ENCODE peak calls at places on chromosomes 7 and 10, in six cellular contexts. Y is stimulated activated CD8-positive, alpha-beta memory T cell treated with anti-CD3 and anti-CD28 coated beads, Interleukin-7, amount 100 ng/mL, for 48 hours; I is NCI-H774; H is activated CD8-positive, alpha-beta memory T cell treated with anti-CD3 and anti-CD28 coated beads for 4 hours; E is NCI-H1092; J is epithelial cell of prostate. S is an unnamed sample.

GRCh38 chr10:121070257-121070656 is 219.1 kb downstream of the WDR11 start:
- DNase-seq in Y (no peak), I (no peak), H (no peak), E (no peak), J (no peak), S (no peak)

GRCh38 chr7:111650456-111650999 is 88.2 kb upstream of the IMMP2L start:
- DNase-seq in Y (no peak), I (no peak), H (no peak), E (no peak), J (peak; percentile 40), S (peak; percentile 25)

GRCh38 chr7:63067897-63068585 is 930.6 kb upstream of the ZNF722 start:
- DNase-seq in Y (no peak), I (no peak), H (no peak), E (no peak), J (no peak), S (no peak)

GRCh38 chr10:4941540-4942330 is 21.5 kb upstream of the AKR1C1 start:
- DNase-seq in Y (no peak), I (no peak), H (no peak), E (no peak), J (no peak), S (no peak)

GRCh38 chr10:114100848-114101741 is 57.4 kb downstream of the ADRB1 start:
- DNase-seq in Y (no peak), I (no peak), H (no peak), E (no peak), J (no peak), S (peak; percentile 18)

GRCh38 chr10:118950190-118950658 is 79.3 kb upstream of the NANOS1 start:
- DNase-seq in Y (no peak), I (no peak), H (no peak), E (peak; percentile 5), J (no peak), S (peak; percentile 47)

GRCh38 chr7:18829518-18830252 is 287.8 kb downstream of the TWIST1 start:
- DNase-seq in Y (no peak), I (no peak), H (no peak), E (no peak), J (no peak), S (peak; percentile 40)

GRCh38 chr10:65753532-65753931 is 1172.3 kb upstream of the LRRTM3 start:
- DNase-seq in Y (no peak), I (no peak), H (no peak), E (no peak), J (no peak), S (peak; percentile 4)

GRCh38 chr7:54880326-54880989 is 121.4 kb upstream of the SEC61G start:
- DNase-seq in Y (no peak), I (no peak), H (no peak), E (no peak), J (no peak), S (no peak)

GRCh38 chr10:125264752-125265578 is 104.6 kb upstream of the CTBP2 start:
- DNase-seq in Y (no peak), I (no peak), H (no peak), E (no peak), J (peak; percentile 58), S (peak; percentile 95)

GRCh38 chr10:42551582-42552187 is 86.7 kb downstream of the ZNF33B start:
- DNase-seq in Y (no peak), I (no peak), H (no peak), E (no peak), J (no peak), S (peak; percentile 1)

GRCh38 chr7:144812379-144813283 is 23.2 kb downstream of the TPK1 start:
- DNase-seq in Y (no peak), I (no peak), H (no peak), E (no peak), J (no peak), S (no peak)

GRCh38 chr10:116766241-116767198 is 24.2 kb upstream of the HSPA12A start:
- DNase-seq in Y (no peak), I (no peak), H (no peak), E (no peak), J (no peak), S (no peak)

GRCh38 chr10:124290095-124290795 is 128.5 kb downstream of the OAT start:
- DNase-seq in Y (no peak), I (peak; percentile 17), H (no peak), E (no peak), J (no peak), S (peak; percentile 25)

GRCh38 chr7:55299273-55299967 is 65.7 kb upstream of the LANCL2 start:
- DNase-seq in Y (no peak), I (no peak), H (no peak), E (no peak), J (no peak), S (no peak)

GRCh38 chr10:33801705-33802104 is 467.2 kb upstream of the NRP1 start:
- DNase-seq in Y (no peak), I (no peak), H (no peak), E (no peak), J (peak; percentile 58), S (peak; percentile 68)

GRCh38 chr7:992445-992741 is 9.4 kb downstream of the CYP2W1 start:
- DNase-seq in Y (no peak), I (no peak), H (no peak), E (no peak), J (no peak), S (no peak)

GRCh38 chr7:101936223-101936611 is 118.8 kb downstream of the CUX1 start:
- DNase-seq in Y (no peak), I (no peak), H (no peak), E (no peak), J (no peak), S (no peak)

GRCh38 chr7:157813741-157814661 is 477.2 kb downstream of the DNAJB6 start:
- DNase-seq in Y (no peak), I (no peak), H (no peak), E (no peak), J (no peak), S (no peak)

GRCh38 chr10:16832351-16833080 is 15.3 kb upstream of the RSU1 start:
- DNase-seq in Y (no peak), I (no peak), H (no peak), E (no peak), J (peak; percentile 45), S (peak; percentile 56)

GRCh38 chr7:75892634-75893272 is 13.9 kb downstream of the RHBDD2 start:
- DNase-seq in Y (no peak), I (no peak), H (no peak), E (no peak), J (peak; percentile 74), S (peak; percentile 93)

GRCh38 chr7:20164420-20165145 is 52.6 kb downstream of the MACC1 start:
- DNase-seq in Y (no peak), I (no peak), H (no peak), E (no peak), J (no peak), S (no peak)

GRCh38 chr7:11753441-11753840 is 78.6 kb downstream of the THSD7A start:
- DNase-seq in Y (no peak), I (no peak), H (no peak), E (no peak), J (no peak), S (no peak)

GRCh38 chr7:83486957-83487356 is 162.0 kb downstream of the SEMA3E start:
- DNase-seq in Y (no peak), I (no peak), H (no peak), E (no peak), J (no peak), S (peak; percentile 42)

GRCh38 chr10:87767253-87767652 is 50.8 kb downstream of the ATAD1 start:
- DNase-seq in Y (no peak), I (no peak), H (no peak), E (no peak), J (no peak), S (no peak)

GRCh38 chr7:25476863-25477262 is 248.6 kb upstream of the NPVF start:
- DNase-seq in Y (no peak), I (no peak), H (no peak), E (no peak), J (no peak), S (no peak)

GRCh38 chr10:33571616-33572015 is 237.1 kb upstream of the NRP1 start:
- DNase-seq in Y (no peak), I (no peak), H (no peak), E (no peak), J (peak; percentile 61), S (peak; percentile 94)

GRCh38 chr7:26636808-26637207 is 227.6 kb downstream of the SKAP2 start:
- DNase-seq in Y (no peak), I (no peak), H (no peak), E (no peak), J (no peak), S (no peak)

GRCh38 chr10:97596101-97597055 is 6.9 kb downstream of the C10orf62 start:
- DNase-seq in Y (no peak), I (no peak), H (no peak), E (no peak), J (peak; percentile 46), S (peak; percentile 59)

GRCh38 chr7:14637968-14638367 is 264.6 kb downstream of the DGKB start:
- DNase-seq in Y (no peak), I (no peak), H (no peak), E (no peak), J (no peak), S (no peak)

GRCh38 chr10:89916481-89916880 is 215.1 kb downstream of the KIF20B start:
- DNase-seq in Y (no peak), I (no peak), H (no peak), E (no peak), J (no peak), S (peak; percentile 72)